ENCODE peak calls at places on chromosomes 1 and 21, in five cellular contexts. G is mesenchymal stem cell; A is stimulated activated CD8-positive, alpha-beta memory T cell treated with anti-CD3 and anti-CD28 coated beads, Interleukin-4, amount 100 ng/mL, for 48 hours; D is GM19239; Z is HS-5. C is an unnamed sample.

GRCh38 chr1:33634806-33635205 is 162.4 kb downstream of the ZSCAN20 start:
- DNase-seq in G (no peak), A (peak), D (peak), Z (no peak), C (no peak)

GRCh38 chr1:53198241-53198651 is 1.6 kb downstream of the CPT2 start:
- DNase-seq in G (peak), A (no peak), D (no peak), Z (no peak), C (no peak)

GRCh38 chr1:214199585-214199984 is 81.4 kb upstream of the SMYD2 start:
- DNase-seq in G (no peak), A (no peak), D (no peak), Z (no peak), C (no peak)

GRCh38 chr1:173330149-173330951 is 123.2 kb upstream of the TNFSF4 start:
- DNase-seq in G (peak), A (no peak), D (no peak), Z (peak), C (no peak)

GRCh38 chr21:31473685-31474345 is 129.8 kb upstream of the TIAM1 start:
- DNase-seq in G (no peak), A (no peak), D (no peak), Z (peak), C (no peak)

GRCh38 chr1:2939041-2939552 is 82.2 kb upstream of the ACTRT2 start:
- DNase-seq in G (no peak), A (no peak), D (no peak), Z (no peak), C (no peak)

GRCh38 chr1:151056149-151056548 is 3.3 kb downstream of the CDC42SE1 start:
- DNase-seq in G (no peak), A (no peak), D (no peak), Z (no peak), C (no peak)

GRCh38 chr1:7491089-7491817 is 279.8 kb upstream of the VAMP3 start:
- DNase-seq in G (peak), A (no peak), D (no peak), Z (no peak), C (no peak)

GRCh38 chr1:119781434-119782210 is 12.9 kb upstream of the HMGCS2 start:
- DNase-seq in G (no peak), A (no peak), D (no peak), Z (no peak), C (no peak)

GRCh38 chr1:244590670-244591069 is 62.3 kb upstream of the DESI2 start:
- DNase-seq in G (no peak), A (no peak), D (no peak), Z (no peak), C (no peak)

GRCh38 chr1:176628775-176629174 is 165.8 kb downstream of the PAPPA2 start:
- DNase-seq in G (no peak), A (no peak), D (no peak), Z (no peak), C (no peak)

GRCh38 chr1:54546651-54547348 is 1.2 kb upstream of the ACOT11 start:
- DNase-seq in G (peak), A (no peak), D (no peak), Z (no peak), C (no peak)

GRCh38 chr1:3611170-3612019 is at the start of gene MEGF6:
- DNase-seq in G (peak), A (peak), D (no peak), Z (no peak), C (peak)

GRCh38 chr1:92994105-92994712 is 32.9 kb upstream of the DIPK1A start:
- DNase-seq in G (peak), A (peak), D (peak), Z (peak), C (no peak)

GRCh38 chr1:154557248-154557938 is 1.1 kb downstream of the UBE2Q1 start:
- DNase-seq in G (no peak), A (no peak), D (no peak), Z (no peak), C (no peak)

GRCh38 chr1:205667909-205668643 is 12.2 kb downstream of the SLC45A3 start:
- DNase-seq in G (no peak), A (no peak), D (no peak), Z (no peak), C (no peak)

GRCh38 chr1:53057134-53057533 is 4.9 kb upstream of the PODN start:
- DNase-seq in G (peak), A (no peak), D (no peak), Z (no peak), C (no peak)

GRCh38 chr1:66256629-66257575 is 277.1 kb upstream of the SGIP1 start:
- DNase-seq in G (no peak), A (no peak), D (no peak), Z (no peak), C (no peak)

GRCh38 chr1:31866450-31866801 is 50.6 kb upstream of the SPOCD1 start:
- DNase-seq in G (no peak), A (no peak), D (no peak), Z (no peak), C (no peak)

GRCh38 chr21:41377715-41378114 is 15.9 kb downstream of the MX2 start:
- DNase-seq in G (no peak), A (no peak), D (no peak), Z (no peak), C (no peak)

GRCh38 chr1:21863981-21864380 is 51.9 kb downstream of the LDLRAD2 start:
- DNase-seq in G (no peak), A (no peak), D (no peak), Z (no peak), C (no peak)